ENCODE peak calls at places on chromosomes 12 and 14, in seven cellular contexts. N is tibial artery, X is foreskin keratinocyte, V is lung, U is AG09319, R is IMR-90, K is iPS-NIHi11. J is an unnamed sample.

GRCh38 chr12:96210376-96211055 is 16.3 kb downstream of the ELK3 start:
- DNase-seq in R (no peak), V (no peak), K (no peak), U (no peak), N (no peak), X (no peak), J (peak; percentile 87)

GRCh38 chr12:56162468-56163290 is 4.5 kb downstream of the MYL6 start:
- DNase-seq in X (no peak), V (no peak), R (no peak), K (no peak), N (no peak), U (no peak), J (no peak)

GRCh38 chr14:73764881-73765280 is 50.7 kb upstream of the PNMA1 start:
- DNase-seq in R (no peak), K (no peak), V (peak; percentile 79), N (peak; percentile 86), U (no peak), X (no peak), J (peak; percentile 83)

GRCh38 chr12:128387811-128388422 is 120.9 kb downstream of the TMEM132C start:
- DNase-seq in U (no peak), V (peak; percentile 38), X (no peak), R (no peak), N (no peak), K (peak; percentile 19), J (no peak)

GRCh38 chr12:46382425-46382973 is 9.9 kb upstream of the SLC38A2 start:
- DNase-seq in R (no peak), K (no peak), U (no peak), X (no peak), N (no peak), V (no peak), J (no peak)

GRCh38 chr12:79174656-79175055 is 310.1 kb downstream of the SYT1 start:
- DNase-seq in K (peak; percentile 13), R (peak; percentile 77), N (no peak), U (peak; percentile 0), X (no peak), V (no peak), J (no peak)

GRCh38 chr14:70148911-70149675 is 39.7 kb downstream of the SLC8A3 start:
- DNase-seq in R (no peak), U (no peak), X (no peak), V (no peak), N (no peak), K (no peak), J (no peak)

GRCh38 chr14:81401420-81402122 is 1.4 kb upstream of the STON2 start:
- DNase-seq in U (peak; percentile 88), X (peak; percentile 93), R (peak; percentile 64), V (no peak), K (no peak), N (no peak), J (no peak)

GRCh38 chr14:91175802-91176201 is 61.9 kb downstream of the DGLUCY start:
- DNase-seq in U (no peak), R (no peak), K (no peak), N (no peak), X (no peak), V (no peak), J (no peak)

GRCh38 chr14:89303452-89304435 is 113.3 kb downstream of the FOXN3 start:
- DNase-seq in R (peak; percentile 95), X (no peak), N (peak; percentile 87), U (no peak), V (peak; percentile 50), K (no peak), J (peak; percentile 79)

GRCh38 chr12:130715996-130716917 is at the start of gene RIMBP2:
- DNase-seq in X (peak; percentile 50), U (no peak), K (peak; percentile 45), R (peak; percentile 1), V (no peak), N (no peak), J (peak; percentile 34)

GRCh38 chr12:44285321-44285720 is 449.4 kb downstream of the TMEM117 start:
- DNase-seq in N (no peak), X (no peak), K (peak; percentile 16), U (no peak), V (no peak), R (no peak), J (no peak)

GRCh38 chr12:107088912-107089311 is 4.4 kb downstream of the CRY1 start:
- DNase-seq in N (no peak), R (no peak), X (no peak), V (no peak), U (no peak), K (no peak), J (no peak)

GRCh38 chr12:124461241-124461673 is 106.2 kb downstream of the NCOR2 start:
- DNase-seq in R (no peak), U (no peak), N (no peak), V (no peak), X (no peak), K (no peak), J (peak; percentile 74)

GRCh38 chr12:34358198-34358597 is 335.9 kb downstream of the ALG10 start:
- DNase-seq in U (no peak), K (no peak), R (no peak), V (no peak), N (no peak), X (no peak), J (no peak)

GRCh38 chr12:105358789-105359188 is 28.3 kb downstream of the C12orf75 start:
- DNase-seq in V (no peak), X (no peak), U (no peak), R (no peak), N (no peak), K (no peak), J (no peak)

GRCh38 chr12:4910502-4911315 is 1.0 kb downstream of the KCNA1 start:
- DNase-seq in X (no peak), K (peak; percentile 38), V (no peak), N (no peak), R (no peak), U (no peak), J (no peak)

GRCh38 chr12:124916370-124917134 is 2.1 kb upstream of the UBC start:
- DNase-seq in K (no peak), U (no peak), V (peak; percentile 76), R (peak; percentile 93), N (peak; percentile 92), X (peak; percentile 84), J (peak; percentile 71)

GRCh38 chr14:54599932-54600331 is 33.0 kb downstream of the SAMD4A start:
- DNase-seq in X (no peak), R (peak; percentile 30), V (no peak), K (no peak), N (no peak), U (no peak), J (no peak)

GRCh38 chr14:61417141-61417540 is 95.8 kb downstream of the PRKCH start:
- DNase-seq in V (no peak), R (no peak), X (no peak), U (no peak), N (no peak), K (no peak), J (no peak)

J was measured in spleen.